ENCODE peak calls at places on chromosomes 2 and 18, in ten cellular contexts. I is NCI-H1092; Z is EH; Q is psoas muscle; M is NCI-H1105; E is H4; J is ovary; W is activated T-cell treated with anti-CD3 and anti-CD28 coated beads for 1 hour; Y is activated CD4-positive, alpha-beta T cell treated with anti-CD3 and anti-CD28 coated beads, Interleukin-2, amount 50 U/mL, for 48 hours; B is glomerular endothelial cell. N is an unnamed sample.

GRCh38 chr18:8341481-8342230 is 267.6 kb upstream of the RAB12 start:
- DNase-seq in Z (peak), J (no peak), I (no peak), Q (no peak), M (no peak), E (peak), Y (no peak), B (no peak), W (no peak), N (no peak)

GRCh38 chr2:5125017-5125730 is 567.0 kb upstream of the SOX11 start:
- DNase-seq in W (no peak), I (peak), E (no peak), Z (no peak), M (peak), J (no peak), B (no peak), Q (no peak), Y (no peak), N (no peak)

GRCh38 chr2:217027414-217027813 is 167.6 kb upstream of the TNP1 start:
- DNase-seq in W (no peak), I (no peak), E (no peak), M (no peak), Y (no peak), J (no peak), Q (no peak), B (no peak), Z (no peak), N (no peak)

GRCh38 chr2:216692636-216693413 is 2.5 kb downstream of the IGFBP5 start:
- DNase-seq in E (peak), Y (peak), B (no peak), M (peak), Z (peak), I (peak), Q (peak), W (peak), J (peak), N (peak)

GRCh38 chr2:12967804-12968203 is 251.1 kb downstream of the TRIB2 start:
- DNase-seq in W (no peak), M (no peak), Q (no peak), Z (no peak), I (no peak), B (no peak), E (no peak), J (no peak), Y (no peak), N (no peak)

GRCh38 chr2:29223851-29224692 is 108.9 kb downstream of the CLIP4 start:
- DNase-seq in J (peak), Z (peak), M (peak), E (peak), Y (no peak), Q (peak), B (no peak), W (no peak), I (no peak), N (no peak)

GRCh38 chr2:33214436-33214835 is 262.0 kb upstream of the RASGRP3 start:
- DNase-seq in J (no peak), M (no peak), W (no peak), E (peak), Y (no peak), I (no peak), Q (no peak), B (peak), Z (peak), N (no peak)

GRCh38 chr2:164954954-164955701 is at the start of gene SLC38A11:
- DNase-seq in M (no peak), B (no peak), W (no peak), I (no peak), J (peak), E (no peak), Z (peak), Y (no peak), Q (peak), N (no peak)

GRCh38 chr2:73772819-73773218 is 7.1 kb downstream of the DUSP11 start:
- DNase-seq in Y (no peak), E (no peak), I (no peak), J (no peak), M (no peak), W (no peak), Q (no peak), Z (no peak), B (no peak), N (no peak)

GRCh38 chr2:57460875-57461274 is 585.7 kb upstream of the VRK2 start:
- DNase-seq in M (no peak), Q (no peak), B (no peak), J (no peak), Z (peak), Y (no peak), W (no peak), I (peak), E (no peak), N (no peak)

GRCh38 chr2:8548065-8548870 is 133.6 kb upstream of the ID2 start:
- DNase-seq in B (no peak), Y (no peak), J (no peak), Q (peak), Z (no peak), M (no peak), I (no peak), W (no peak), E (no peak), N (no peak)

GRCh38 chr2:57941826-57942225 is 104.8 kb upstream of the VRK2 start:
- DNase-seq in I (no peak), Y (no peak), E (no peak), Z (no peak), J (no peak), Q (no peak), W (no peak), B (no peak), M (no peak), N (no peak)

GRCh38 chr2:5673148-5673860 is 18.9 kb upstream of the SOX11 start:
- DNase-seq in Z (no peak), I (no peak), E (no peak), M (peak), Y (no peak), B (no peak), J (no peak), Q (no peak), W (no peak), N (no peak)

N was measured in GM13977.